ENCODE peak calls at places on chromosomes 4 and X, in four cellular contexts. A, C, B and Z are unnamed samples.

GRCh38 chr4:131547506-131547981 is 1601.5 kb upstream of the PCDH10 start:
- DNase-seq in A (no peak), C (no peak), B (no peak), Z (no peak)

GRCh38 chr4:182242793-182243192 is 409 bp upstream of the TENM3 start:
- DNase-seq in A (no peak), C (peak), B (no peak), Z (peak)

GRCh38 chr4:111210576-111210975 is 587.7 kb upstream of the PITX2 start:
- DNase-seq in A (no peak), C (no peak), B (no peak), Z (no peak)

GRCh38 chr4:123248260-123248659 is 148.3 kb upstream of the SPRY1 start:
- DNase-seq in A (no peak), C (peak), B (no peak), Z (peak)

GRCh38 chrX:69024287-69024686 is 141.0 kb downstream of the PJA1 start:
- DNase-seq in A (no peak), C (no peak), B (no peak), Z (no peak)

GRCh38 chrX:32480019-32480418 is 731.3 kb downstream of the DMD start:
- DNase-seq in A (no peak), C (peak), B (no peak), Z (no peak)

GRCh38 chr4:172751550-172751949 is 417.1 kb upstream of the GALNT7 start:
- DNase-seq in A (no peak), C (no peak), B (no peak), Z (no peak)

GRCh38 chrX:71637848-71638247 is 19.5 kb upstream of the CXCR3 start:
- DNase-seq in A (no peak), C (peak), B (no peak), Z (no peak)

GRCh38 chr4:146335763-146336412 is 121.5 kb downstream of the REELD1 start:
- DNase-seq in A (no peak), C (no peak), B (no peak), Z (no peak)

GRCh38 chr4:186627226-186627865 is 72.0 kb upstream of the MTNR1A start:
- DNase-seq in A (no peak), C (peak), B (no peak), Z (peak)

GRCh38 chr4:144646523-144647094 is 653 bp downstream of the HHIP start:
- DNase-seq in A (no peak), C (peak), B (peak), Z (no peak)

GRCh38 chr4:2833671-2834000 is 10.0 kb upstream of the ADD1 start:
- DNase-seq in A (no peak), C (no peak), B (no peak), Z (no peak)

GRCh38 chr4:146508229-146508939 is 13.4 kb downstream of the SLC10A7 start:
- DNase-seq in A (no peak), C (peak), B (no peak), Z (no peak)

GRCh38 chr4:176760468-176760867 is 32.3 kb downstream of the VEGFC start:
- DNase-seq in A (no peak), C (no peak), B (no peak), Z (no peak)

GRCh38 chrX:81257817-81258216 is 55.9 kb downstream of the SH3BGRL start:
- DNase-seq in A (no peak), C (no peak), B (no peak), Z (no peak)

GRCh38 chr4:11898796-11899195 is 470.1 kb upstream of the HS3ST1 start:
- DNase-seq in A (no peak), C (no peak), B (no peak), Z (no peak)

GRCh38 chr4:154622598-154622997 is 10.1 kb upstream of the FGG start:
- DNase-seq in A (peak), C (peak), B (no peak), Z (peak)

DNA sequence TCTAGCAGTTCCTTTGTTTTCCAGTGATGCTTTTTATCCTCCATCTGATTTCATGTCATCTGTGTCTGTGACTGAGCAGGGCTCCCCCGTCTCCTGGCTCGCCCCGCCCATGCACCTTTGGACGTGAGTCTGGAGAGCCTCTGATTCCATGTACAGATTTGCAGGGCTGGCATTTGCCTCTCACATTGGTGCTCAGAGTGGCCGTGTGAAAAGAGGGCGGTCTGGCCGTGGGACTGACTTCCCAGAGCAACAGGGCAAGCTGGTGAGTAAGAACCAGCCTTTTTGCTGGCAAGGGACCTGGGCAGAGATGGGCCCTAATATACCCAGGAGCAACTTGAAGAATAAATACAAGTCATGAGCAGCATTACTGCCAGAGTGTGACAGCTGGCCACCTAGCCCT is 279.7 kb downstream of the BCOR start:
- DNase-seq in A (no peak), C (no peak), B (no peak), Z (no peak)
- H3K4me2 ChIP-seq in A (no peak), C (no peak), B (peak), Z (no peak)

DNA sequence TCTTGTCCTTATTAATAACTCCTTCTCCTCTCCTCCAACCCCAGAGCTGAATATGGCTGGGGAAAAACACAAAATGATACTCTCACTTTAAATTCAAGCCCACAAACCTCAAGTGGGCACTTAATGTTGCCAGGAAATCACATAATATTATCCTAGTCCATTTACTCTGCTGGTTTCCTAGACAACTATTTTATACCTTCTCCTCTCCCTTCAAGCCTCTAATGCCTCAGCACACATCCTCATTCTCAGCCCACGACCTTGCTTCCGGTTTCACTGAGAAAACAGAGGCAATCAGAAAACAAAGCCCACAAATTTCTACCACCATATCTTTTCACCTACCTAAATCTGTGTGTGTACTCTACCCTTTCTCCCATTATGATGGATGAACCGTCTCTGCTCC is 12.1 kb upstream of the CLCN5 start:
- DNase-seq in A (no peak), C (peak), B (no peak), Z (no peak)
- H3K4me3 ChIP-seq in A (no peak), C (no peak), B (no peak), Z (no peak)

GRCh38 chr4:81021995-81022394 is 8.5 kb upstream of the BMP3 start:
- DNase-seq in A (no peak), C (no peak), B (no peak), Z (no peak)
- H2BK12ac ChIP-seq in A (no peak), C (no peak), B (no peak), Z (no peak)

GRCh38 chr4:88661724-88662123 is 35.9 kb downstream of the NAP1L5 start:
- DNase-seq in A (no peak), C (peak), B (no peak), Z (no peak)
- H3K4me2 ChIP-seq in A (no peak), C (no peak), B (no peak), Z (no peak)

GRCh38 chr4:26322349-26322748 is 1.5 kb downstream of the RBPJ start:
- DNase-seq in A (no peak), C (peak), B (no peak), Z (no peak)
- H3K4me3 ChIP-seq in A (peak), C (no peak), B (peak), Z (no peak)

GRCh38 chr4:6527683-6528595 is 47.0 kb upstream of the MAN2B2 start:
- DNase-seq in A (no peak), C (no peak), B (no peak), Z (no peak)

GRCh38 chr4:6527259-6527658 is 47.7 kb upstream of the MAN2B2 start:
- DNase-seq in A (no peak), C (no peak), B (no peak), Z (no peak)

GRCh38 chr4:6525474-6525873 is 49.5 kb upstream of the MAN2B2 start:
- DNase-seq in A (no peak), C (no peak), B (no peak), Z (no peak)

GRCh38 chr4:6526171-6526570 is 48.8 kb upstream of the MAN2B2 start:
- DNase-seq in A (no peak), C (no peak), B (no peak), Z (no peak)

DNA sequence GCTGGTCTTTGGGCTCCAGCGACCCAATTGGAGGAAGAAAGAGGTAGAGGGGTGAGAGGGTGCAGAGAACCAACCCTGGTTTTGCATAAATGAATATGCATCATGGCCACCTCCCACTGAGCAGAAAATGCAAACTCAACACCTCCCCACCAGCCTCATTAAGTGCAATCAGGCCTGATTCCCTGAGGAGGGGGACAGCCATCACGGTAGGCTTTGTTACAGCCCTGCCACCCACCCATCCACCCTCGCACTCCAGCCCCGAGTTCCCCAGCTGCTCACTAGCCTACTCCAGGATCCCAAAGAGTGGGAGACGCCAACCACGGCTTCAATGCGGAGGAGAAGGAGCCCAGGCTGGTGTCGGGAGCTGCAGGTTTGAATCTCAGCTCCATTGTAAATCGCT is 48.3 kb upstream of the MAN2B2 start:
- DNase-seq in A (no peak), C (no peak), B (no peak), Z (no peak)
- H2BK12ac ChIP-seq in A (peak), C (no peak), B (no peak), Z (no peak)